ENCODE peak calls at places on chromosomes 1 and 21, in eight cellular contexts. G, C, N, Z, R, S, J and L are unnamed samples.

GRCh38 chr1:167723707-167724323 is 2.0 kb downstream of the MPZL1 start:
- DNase-seq in N (no peak), J (no peak), R (no peak), G (no peak), C (no peak), Z (no peak), S (no peak), L (no peak)

GRCh38 chr21:34510148-34511142 is 1.6 kb downstream of the KCNE1 start:
- DNase-seq in G (peak; percentile 93), N (no peak), J (no peak), S (peak; percentile 84), C (peak; percentile 69), Z (no peak), R (peak; percentile 79), L (peak; percentile 32)

GRCh38 chr21:26091480-26092018 is 79.0 kb downstream of the APP start:
- DNase-seq in C (no peak), Z (no peak), S (no peak), J (no peak), G (no peak), R (no peak), N (no peak), L (no peak)

GRCh38 chr1:28917757-28918118 is 3.4 kb downstream of the EPB41 start:
- DNase-seq in S (no peak), G (no peak), C (no peak), J (no peak), Z (no peak), R (no peak), N (no peak), L (no peak)

GRCh38 chr1:212760126-212760823 is 31.3 kb downstream of the NSL1 start:
- DNase-seq in C (peak; percentile 18), G (no peak), S (no peak), Z (peak; percentile 48), R (no peak), N (no peak), J (peak; percentile 38), L (no peak)

GRCh38 chr1:152996633-152997385 is 4.7 kb upstream of the SPRR3 start:
- DNase-seq in Z (no peak), R (no peak), N (no peak), G (no peak), C (no peak), S (no peak), J (no peak), L (no peak)

GRCh38 chr1:151222130-151222529 is 23.8 kb downstream of the PIP5K1A start:
- DNase-seq in R (no peak), G (no peak), S (no peak), Z (no peak), J (no peak), C (no peak), N (no peak), L (no peak)

GRCh38 chr1:197399691-197400521 is 131.9 kb downstream of the CRB1 start:
- DNase-seq in C (peak; percentile 69), G (no peak), Z (no peak), R (no peak), S (no peak), J (no peak), N (no peak), L (no peak)

GRCh38 chr1:183236158-183236725 is 50.2 kb downstream of the LAMC2 start:
- DNase-seq in J (no peak), C (no peak), N (no peak), G (no peak), Z (no peak), S (no peak), R (no peak), L (no peak)

GRCh38 chr1:113536182-113536780 is 146.0 kb downstream of the MAGI3 start:
- DNase-seq in Z (no peak), C (no peak), G (no peak), N (no peak), R (no peak), J (no peak), S (no peak), L (no peak)

DNA sequence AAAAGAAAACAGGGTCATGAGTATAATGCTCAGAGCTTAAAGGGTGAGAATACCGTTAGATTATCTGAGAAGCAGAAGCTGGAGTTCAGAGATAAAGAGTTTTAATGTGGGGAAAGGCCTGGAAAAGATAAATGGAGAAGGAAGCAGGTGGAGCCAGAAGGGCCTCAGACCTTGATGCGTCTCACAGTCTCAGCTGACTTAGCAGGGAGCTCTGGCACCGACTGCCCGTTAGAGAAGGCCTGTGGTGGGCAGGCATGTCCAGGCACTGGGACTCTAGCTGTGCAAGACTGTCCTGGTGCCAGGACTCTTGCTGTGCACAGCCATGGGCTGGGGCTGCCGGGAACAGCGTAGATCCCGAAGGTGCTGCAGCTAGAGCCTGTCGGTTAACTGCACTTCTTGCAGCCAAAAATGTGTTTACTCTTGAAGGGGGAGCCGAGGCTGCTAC is 3.8 kb upstream of the SLAMF9 start:
- DNase-seq in C (no peak), Z (no peak), G (no peak), S (no peak), J (no peak), R (peak; percentile 70), N (no peak), L (no peak)
- TF ChIP-seq CTCF in C (no peak), Z (no peak), G (no peak), S (no peak), J (no peak), R (no peak), N (no peak), L (no peak)

DNA sequence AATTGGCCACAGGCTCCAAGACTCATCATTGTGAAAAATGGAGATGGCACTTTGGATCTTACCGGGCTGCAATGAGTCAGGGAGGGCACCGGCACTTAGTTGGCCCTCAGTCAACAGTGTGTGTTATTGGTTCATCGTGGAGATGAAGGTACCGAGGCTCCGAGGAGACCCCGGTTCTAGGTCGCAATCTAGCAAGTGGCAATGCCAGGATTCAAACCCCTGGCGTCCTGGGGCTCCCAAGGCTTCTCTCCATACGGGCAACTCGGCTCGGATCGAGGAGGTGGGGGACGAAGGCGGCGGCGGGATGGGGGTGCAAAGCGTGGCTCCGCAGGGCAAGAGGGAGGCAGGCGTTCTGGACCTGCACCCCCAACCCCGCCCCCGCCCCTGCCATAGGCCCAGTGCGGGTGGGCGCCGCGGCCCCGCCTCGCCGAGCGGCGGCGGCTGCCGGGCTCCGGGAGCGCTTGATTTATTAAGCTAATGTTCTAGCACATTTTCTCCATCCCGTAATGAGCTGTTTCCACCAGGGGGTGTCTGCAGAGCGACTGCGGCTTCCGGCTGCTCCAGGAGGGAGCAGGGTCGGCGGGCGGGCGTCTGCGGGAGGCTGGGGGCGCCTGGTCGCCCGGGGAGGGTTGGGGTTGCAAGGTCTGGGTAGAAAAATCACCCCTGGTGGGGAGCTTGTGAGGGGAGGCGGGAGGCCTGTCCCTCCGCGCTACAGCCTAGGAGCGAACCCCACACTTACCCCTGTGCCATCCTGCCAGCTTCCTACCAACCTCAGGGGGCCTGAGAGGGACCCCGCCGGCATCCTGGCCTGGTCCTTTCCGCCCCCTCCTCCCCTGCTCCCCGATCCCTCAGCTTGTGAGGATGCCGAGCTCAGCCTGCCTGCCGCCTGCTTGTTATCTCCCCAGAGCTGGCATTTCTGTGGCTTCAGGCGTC is 48.7 kb upstream of the ACOT11 start:
- DNase-seq in R (no peak), Z (no peak), J (no peak), G (no peak), S (no peak), C (no peak), N (no peak), L (peak; percentile 44)
- TF ChIP-seq CTCF in R (peak; percentile 10), Z (peak; percentile 34), J (peak; percentile 49), G (peak; percentile 32), S (no peak), C (peak; percentile 30), N (peak; percentile 22), L (peak; percentile 59)

GRCh38 chr1:230540416-230540815 is 101.9 kb upstream of the COG2 start:
- DNase-seq in S (no peak), G (no peak), J (no peak), R (no peak), C (no peak), Z (no peak), N (no peak), L (no peak)

GRCh38 chr1:230536641-230537155 is 105.6 kb upstream of the COG2 start:
- DNase-seq in R (no peak), N (no peak), C (no peak), Z (no peak), S (no peak), G (no peak), J (no peak), L (no peak)

GRCh38 chr1:230534224-230534623 is 108.1 kb upstream of the COG2 start:
- DNase-seq in J (no peak), R (no peak), N (no peak), G (no peak), S (no peak), Z (no peak), C (no peak), L (no peak)

GRCh38 chr1:230541306-230541705 is 101.0 kb upstream of the COG2 start:
- DNase-seq in G (no peak), C (no peak), R (no peak), J (no peak), Z (no peak), S (no peak), N (no peak), L (no peak)

DNA sequence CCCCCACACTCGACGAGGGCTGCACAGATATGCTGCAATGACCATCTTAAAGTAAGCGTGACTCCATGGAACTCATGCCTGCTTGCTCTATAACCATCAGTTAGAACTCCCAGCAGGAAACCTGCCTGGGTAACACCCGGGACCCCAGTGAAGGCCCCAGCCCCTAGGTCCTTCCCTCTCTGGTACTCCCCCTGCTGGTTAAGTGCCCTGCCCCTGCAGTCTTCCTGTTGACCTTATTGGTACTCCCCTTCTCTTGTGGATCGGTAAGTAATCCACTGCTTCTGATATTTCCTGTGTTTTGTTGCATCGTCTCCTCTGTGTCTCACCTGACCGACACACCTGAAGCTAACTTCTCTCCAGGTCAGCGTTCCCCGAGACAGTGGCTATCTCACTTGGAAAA is 104.8 kb upstream of the COG2 start:
- DNase-seq in G (no peak), Z (no peak), N (no peak), J (no peak), S (no peak), C (no peak), R (no peak), L (no peak)
- TF ChIP-seq CTCF in G (no peak), Z (no peak), N (no peak), J (no peak), S (no peak), C (no peak), R (no peak), L (peak; percentile 41)

GRCh38 chr1:201119206-201119814 is 7.1 kb upstream of the CACNA1S start:
- DNase-seq in C (peak; percentile 62), Z (peak; percentile 54), N (no peak), J (peak; percentile 22), S (no peak), G (no peak), R (peak; percentile 35), L (peak; percentile 24)
- TF ChIP-seq CTCF in C (peak; percentile 65), Z (peak; percentile 64), N (peak; percentile 41), J (peak; percentile 47), S (peak; percentile 41), G (peak; percentile 28), R (no peak), L (peak; percentile 73)

GRCh38 chr1:8443558-8444194 is 125.8 kb downstream of the SLC45A1 start:
- DNase-seq in R (no peak), Z (no peak), G (no peak), J (no peak), C (no peak), S (no peak), N (no peak), L (no peak)
- TF ChIP-seq CTCF in R (no peak), Z (no peak), G (peak; percentile 17), J (no peak), C (no peak), S (no peak), N (peak; percentile 5), L (no peak)